ENCODE peak calls at places on chromosome 6, in seven cellular contexts. F, D, I, N, T, O and K are unnamed samples.

GRCh38 chr6:39266375-39266774 is 37.1 kb upstream of the KCNK5 start:
- DNase-seq in F (no peak), D (no peak), I (no peak), N (no peak), T (no peak), O (no peak), K (no peak)

GRCh38 chr6:168419569-168419968 is 21.4 kb upstream of the SMOC2 start:
- DNase-seq in F (no peak), D (no peak), I (no peak), N (no peak), T (no peak), O (no peak), K (no peak)

GRCh38 chr6:150891886-150892485 is 26.5 kb downstream of the MTHFD1L start:
- DNase-seq in F (peak; percentile 79), D (peak; percentile 67), I (peak; percentile 73), N (peak; percentile 92), T (peak; percentile 62), O (peak; percentile 71), K (peak; percentile 43)

GRCh38 chr6:134368670-134369069 is 50.8 kb upstream of the SGK1 start:
- DNase-seq in F (no peak), D (no peak), I (no peak), N (no peak), T (no peak), O (no peak), K (no peak)

GRCh38 chr6:130679684-130680083 is 147.5 kb upstream of the SMLR1 start:
- DNase-seq in F (peak; percentile 37), D (no peak), I (no peak), N (no peak), T (no peak), O (no peak), K (no peak)

GRCh38 chr6:136529655-136530054 is 20.6 kb downstream of the MAP7 start:
- DNase-seq in F (peak; percentile 13), D (no peak), I (no peak), N (no peak), T (no peak), O (no peak), K (no peak)

GRCh38 chr6:82555801-82556200 is 192.2 kb downstream of the TPBG start:
- DNase-seq in F (peak; percentile 36), D (peak; percentile 55), I (peak; percentile 32), N (no peak), T (no peak), O (no peak), K (no peak)

GRCh38 chr6:16002332-16003196 is 126.3 kb upstream of the MYLIP start:
- DNase-seq in F (no peak), D (no peak), I (no peak), N (no peak), T (no peak), O (no peak), K (no peak)

GRCh38 chr6:127843582-127843981 is 57.3 kb downstream of the THEMIS start:
- DNase-seq in F (no peak), D (no peak), I (no peak), N (no peak), T (no peak), O (no peak), K (no peak)

GRCh38 chr6:98605705-98606104 is 228.7 kb upstream of the POU3F2 start:
- DNase-seq in F (no peak), D (no peak), I (no peak), N (no peak), T (no peak), O (no peak), K (no peak)

GRCh38 chr6:161076211-161076677 is 84.7 kb downstream of the MAP3K4 start:
- DNase-seq in F (no peak), D (no peak), I (no peak), N (peak; percentile 34), T (no peak), O (no peak), K (no peak)

GRCh38 chr6:36615018-36615761 is 21.0 kb downstream of the SRSF3 start:
- DNase-seq in F (peak; percentile 65), D (peak; percentile 74), I (peak; percentile 61), N (peak; percentile 76), T (peak; percentile 80), O (no peak), K (peak; percentile 22)

GRCh38 chr6:53803081-53803860 is 8.5 kb downstream of the LRRC1 start:
- DNase-seq in F (no peak), D (no peak), I (no peak), N (peak; percentile 50), T (no peak), O (no peak), K (no peak)

GRCh38 chr6:13046084-13046483 is 282.3 kb downstream of the TBC1D7 start:
- DNase-seq in F (no peak), D (no peak), I (no peak), N (no peak), T (no peak), O (no peak), K (no peak)

GRCh38 chr6:15063253-15063853 is 182.5 kb upstream of the JARID2 start:
- DNase-seq in F (peak; percentile 97), D (peak; percentile 15), I (peak; percentile 23), N (peak; percentile 33), T (no peak), O (no peak), K (no peak)

GRCh38 chr6:130598021-130598989 is 228.9 kb upstream of the SMLR1 start:
- DNase-seq in F (peak; percentile 60), D (no peak), I (peak; percentile 3), N (peak; percentile 33), T (no peak), O (no peak), K (no peak)

GRCh38 chr6:32785781-32786533 is 22.6 kb upstream of the HLA-DQB2 start:
- DNase-seq in F (peak; percentile 59), D (peak; percentile 52), I (peak; percentile 57), N (peak; percentile 78), T (peak; percentile 66), O (peak; percentile 8), K (no peak)

GRCh38 chr6:53134601-53135235 is 13.9 kb downstream of the GCM1 start:
- DNase-seq in F (no peak), D (no peak), I (no peak), N (no peak), T (no peak), O (no peak), K (no peak)

GRCh38 chr6:90025418-90026089 is 131.3 kb downstream of the GJA10 start:
- DNase-seq in F (peak; percentile 95), D (peak; percentile 87), I (peak; percentile 78), N (peak; percentile 81), T (peak; percentile 82), O (peak; percentile 18), K (no peak)

GRCh38 chr6:139636391-139636790 is 261.9 kb upstream of the CITED2 start:
- DNase-seq in F (no peak), D (no peak), I (no peak), N (no peak), T (no peak), O (no peak), K (no peak)

GRCh38 chr6:37258716-37259115 is 772 bp upstream of the TMEM217 start:
- DNase-seq in F (no peak), D (no peak), I (no peak), N (no peak), T (no peak), O (no peak), K (no peak)

GRCh38 chr6:36793913-36794703 is 45.1 kb downstream of the CPNE5 start:
- DNase-seq in F (no peak), D (no peak), I (no peak), N (no peak), T (no peak), O (no peak), K (no peak)

GRCh38 chr6:105087571-105088211 is 92.1 kb downstream of the POPDC3 start:
- DNase-seq in F (peak; percentile 60), D (peak; percentile 25), I (peak; percentile 52), N (peak; percentile 82), T (peak; percentile 51), O (peak; percentile 22), K (no peak)

GRCh38 chr6:161482517-161482903 is 208.6 kb upstream of the AGPAT4 start:
- DNase-seq in F (no peak), D (no peak), I (no peak), N (peak; percentile 26), T (no peak), O (no peak), K (no peak)

GRCh38 chr6:6728169-6728941 is 139.8 kb downstream of the LY86 start:
- DNase-seq in F (no peak), D (no peak), I (no peak), N (no peak), T (no peak), O (no peak), K (no peak)

GRCh38 chr6:155011997-155012396 is 16.9 kb downstream of the TIAM2 start:
- DNase-seq in F (no peak), D (no peak), I (no peak), N (no peak), T (no peak), O (no peak), K (no peak)

GRCh38 chr6:53943410-53943809 is 148.6 kb downstream of the LRRC1 start:
- DNase-seq in F (no peak), D (no peak), I (no peak), N (peak; percentile 39), T (no peak), O (no peak), K (no peak)